ENCODE peak calls at places on chromosomes 7 and 10, in four cellular contexts. R is CD8-positive, alpha-beta T cell; K is glutamatergic neuron; V is DND-41. Y is an unnamed sample.

GRCh38 chr7:13551503-13551902 is 438.0 kb downstream of the ETV1 start:
- DNase-seq in R (no peak), K (no peak), V (no peak), Y (no peak)

GRCh38 chr10:97827778-97828291 is 21.8 kb upstream of the GOLGA7B start:
- DNase-seq in R (no peak), K (no peak), V (no peak), Y (no peak)

GRCh38 chr7:121313220-121313792 is 15.5 kb upstream of the WNT16 start:
- DNase-seq in R (no peak), K (no peak), V (no peak), Y (no peak)

GRCh38 chr10:77925410-77925794 is 1.2 kb downstream of the DLG5 start:
- DNase-seq in R (no peak), K (no peak), V (no peak), Y (no peak)

GRCh38 chr10:3067045-3067858 is at the start of gene PFKP:
- DNase-seq in R (peak), K (peak), V (peak), Y (no peak)

GRCh38 chr7:155279787-155280445 is 17.8 kb upstream of the INSIG1 start:
- DNase-seq in R (no peak), K (no peak), V (no peak), Y (no peak)

GRCh38 chr7:50664461-50664922 is 99.3 kb upstream of the DDC start:
- DNase-seq in R (no peak), K (no peak), V (no peak), Y (no peak)

GRCh38 chr10:70964881-70965280 is 76.5 kb upstream of the PCBD1 start:
- DNase-seq in R (no peak), K (no peak), V (no peak), Y (no peak)

GRCh38 chr7:149473251-149473650 is 12.4 kb upstream of the ZNF777 start:
- DNase-seq in R (no peak), K (no peak), V (no peak), Y (no peak)

GRCh38 chr10:48634198-48634983 is 29.5 kb upstream of the ARHGAP22 start:
- DNase-seq in R (no peak), K (no peak), V (peak), Y (no peak)

GRCh38 chr10:75281980-75282379 is 46.2 kb upstream of the COMTD1 start:
- DNase-seq in R (no peak), K (no peak), V (no peak), Y (no peak)

GRCh38 chr7:4667776-4668509 is 14.2 kb upstream of the FOXK1 start:
- DNase-seq in R (no peak), K (peak), V (no peak), Y (no peak)

GRCh38 chr7:92433019-92433418 is 14.3 kb upstream of the GATAD1 start:
- DNase-seq in R (no peak), K (no peak), V (no peak), Y (no peak)

GRCh38 chr10:73992899-73993788 is 4.8 kb upstream of the VCL start:
- DNase-seq in R (no peak), K (no peak), V (no peak), Y (no peak)

GRCh38 chr10:102629661-102630614 is 14.3 kb upstream of the TRIM8 start:
- DNase-seq in R (no peak), K (peak), V (no peak), Y (no peak)

GRCh38 chr7:111409714-111410422 is 152.4 kb downstream of the IMMP2L start:
- DNase-seq in R (no peak), K (no peak), V (no peak), Y (no peak)

GRCh38 chr10:18418579-18419210 is 232.7 kb downstream of the NSUN6 start:
- DNase-seq in R (no peak), K (no peak), V (no peak), Y (no peak)

DNA sequence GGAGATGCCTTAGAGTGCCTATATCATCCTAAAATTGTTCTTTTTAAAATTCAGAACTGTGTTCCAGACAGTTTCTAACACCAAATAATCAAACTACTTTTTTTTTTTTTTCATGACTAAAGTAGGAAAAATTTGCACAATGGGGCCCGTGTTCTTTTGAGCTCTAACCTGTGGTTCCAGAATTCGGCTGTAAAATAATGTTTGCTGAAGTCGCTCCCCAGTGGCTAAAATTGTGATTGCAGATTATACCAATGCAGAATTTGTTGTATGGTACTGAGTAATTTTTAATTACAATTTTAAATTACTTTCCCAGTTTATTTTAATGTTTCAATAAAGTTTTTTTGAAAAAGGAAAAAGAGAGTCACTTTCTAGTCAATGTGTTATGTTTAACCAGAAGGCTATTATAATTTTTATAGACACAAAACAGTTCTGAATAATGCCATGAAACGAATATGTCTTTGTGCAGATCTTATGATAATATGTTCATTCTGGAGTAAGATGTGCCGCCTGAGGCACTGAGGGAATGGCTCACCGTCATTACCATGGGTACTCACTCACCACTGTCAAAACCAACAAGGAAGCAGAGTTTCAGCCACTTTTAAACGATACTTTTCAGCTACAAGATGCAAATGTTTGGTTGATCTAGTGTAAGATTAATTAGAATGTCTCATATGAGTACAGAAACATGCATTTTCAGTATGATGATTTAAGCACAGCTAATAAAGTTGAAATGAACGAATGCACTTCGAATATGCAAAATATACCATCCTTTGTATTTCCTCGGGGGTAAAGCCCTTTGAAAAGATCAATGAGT is 173.6 kb downstream of the PRKCQ start:
- DNase-seq in R (no peak), K (no peak), V (no peak), Y (no peak)
- TF ChIP-seq CTCF in R (peak), K (peak), V (peak), Y (peak)

DNA sequence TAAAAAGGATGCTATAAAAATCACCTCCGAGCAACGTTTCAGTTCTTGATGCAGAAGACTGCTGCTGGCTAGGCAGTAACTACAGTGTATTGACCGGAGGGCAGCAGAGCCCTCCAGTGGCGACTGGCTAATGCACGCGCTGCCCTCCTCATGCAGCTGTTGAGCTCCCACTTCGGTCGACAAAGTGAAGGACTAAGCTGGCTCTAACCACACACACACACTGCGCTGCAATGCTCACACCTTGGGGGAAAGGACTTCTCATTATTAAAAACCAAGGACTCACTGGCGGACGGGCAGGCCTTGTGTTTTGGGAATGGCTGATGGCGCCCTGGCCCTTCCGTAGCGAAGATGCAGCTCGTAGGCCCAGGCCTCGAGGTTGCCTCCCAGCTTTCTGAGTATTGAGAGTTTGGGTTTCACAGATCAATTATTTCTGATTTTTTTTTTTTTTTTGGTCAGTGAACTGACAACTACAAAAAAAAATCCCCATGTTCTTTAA is 120.9 kb upstream of the DIP2C start:
- DNase-seq in R (no peak), K (peak), V (no peak), Y (peak)
- TF ChIP-seq CTCF in R (no peak), K (peak), V (peak), Y (peak)

DNA sequence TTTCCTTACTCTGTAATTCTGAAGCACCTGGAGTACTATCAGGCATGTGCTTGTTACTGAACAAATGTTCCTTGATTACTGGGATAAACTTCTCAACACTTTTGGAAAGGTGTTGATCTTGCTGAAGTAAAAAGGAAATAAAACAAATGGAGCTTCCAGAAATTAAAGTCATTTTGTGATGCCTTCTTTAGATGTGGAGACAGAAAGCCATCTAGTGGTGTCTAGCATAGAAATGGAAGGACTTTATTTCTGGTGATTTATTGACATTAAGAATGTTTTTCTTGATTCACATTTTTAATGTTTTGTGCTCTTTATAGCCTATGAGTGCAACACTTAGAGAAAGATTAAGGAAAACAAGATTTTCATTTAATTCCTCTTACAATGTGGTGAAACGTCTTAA is 1.4 kb downstream of the SFR1 start:
- DNase-seq in R (no peak), K (no peak), V (no peak), Y (no peak)
- TF ChIP-seq CTCF in R (no peak), K (no peak), V (peak), Y (peak)

GRCh38 chr7:131625817-131626372 is 69.5 kb upstream of the PODXL start:
- DNase-seq in R (no peak), K (peak), V (no peak), Y (peak)
- TF ChIP-seq CTCF in R (no peak), K (no peak), V (no peak), Y (no peak)

GRCh38 chr7:44108768-44109750 is 4.9 kb downstream of the AEBP1 start:
- DNase-seq in R (no peak), K (no peak), V (no peak), Y (no peak)
- TF ChIP-seq CTCF in R (no peak), K (no peak), V (peak), Y (no peak)

GRCh38 chr7:75869776-75870379 is 9.0 kb upstream of the RHBDD2 start:
- DNase-seq in R (no peak), K (no peak), V (no peak), Y (no peak)

GRCh38 chr7:75867390-75867717 is 11.5 kb upstream of the RHBDD2 start:
- DNase-seq in R (no peak), K (no peak), V (no peak), Y (no peak)

GRCh38 chr7:75866129-75866496 is 12.7 kb upstream of the RHBDD2 start:
- DNase-seq in R (no peak), K (no peak), V (no peak), Y (no peak)

GRCh38 chr7:75866497-75867389 is 12.1 kb upstream of the RHBDD2 start:
- DNase-seq in R (peak), K (peak), V (peak), Y (peak)

DNA sequence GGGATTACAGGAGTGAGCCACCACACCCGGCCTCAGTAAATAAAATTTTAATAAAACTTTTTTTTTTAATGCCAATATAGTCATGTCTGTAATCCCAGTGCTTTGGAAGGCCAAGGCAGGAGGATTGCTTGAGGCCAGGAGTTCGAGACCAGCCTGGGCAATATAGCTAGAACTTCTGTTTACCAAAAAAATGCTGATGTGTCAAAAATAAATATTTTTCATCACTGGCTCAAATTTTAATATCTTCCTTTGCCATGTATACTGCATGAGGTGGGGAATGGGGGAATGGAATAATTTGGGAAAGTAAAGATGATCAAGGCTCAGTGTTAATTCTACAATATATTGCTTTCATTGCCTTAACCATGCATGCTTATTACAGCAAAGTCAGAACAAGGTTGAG is 10.7 kb upstream of the RHBDD2 start:
- DNase-seq in R (no peak), K (no peak), V (no peak), Y (no peak)
- TF ChIP-seq CTCF in R (no peak), K (no peak), V (no peak), Y (no peak)

DNA sequence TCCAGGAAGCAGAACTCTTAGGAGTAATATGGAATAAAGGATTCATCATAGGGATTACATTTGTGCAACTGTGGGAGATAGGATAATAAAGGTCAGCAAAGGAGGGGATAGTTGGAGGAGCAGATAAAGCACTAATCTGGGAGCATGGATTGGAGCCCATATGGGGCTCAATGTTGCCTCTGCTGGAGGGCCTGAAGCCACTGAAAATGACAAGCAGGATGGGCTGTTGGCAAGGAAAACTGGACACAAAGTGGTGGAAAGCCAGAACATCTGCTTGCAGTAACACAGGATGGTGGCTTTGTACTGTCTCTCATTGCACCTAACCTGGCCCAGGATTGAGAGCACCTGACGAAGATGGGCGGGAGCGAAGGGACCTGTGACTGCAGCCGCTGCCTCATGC is 15.0 kb upstream of the COMMD3 start:
- DNase-seq in R (no peak), K (no peak), V (no peak), Y (no peak)
- TF ChIP-seq CTCF in R (no peak), K (no peak), V (no peak), Y (no peak)

GRCh38 chr7:130560972-130561371 is 69.1 kb downstream of the MEST start:
- DNase-seq in R (no peak), K (no peak), V (no peak), Y (no peak)
- TF ChIP-seq CTCF in R (no peak), K (no peak), V (no peak), Y (peak)